ENCODE peak calls at places on chromosomes 12 and 14, in five cellular contexts. O is A549, C is upper lobe of left lung, G is GM12878, P is tibial nerve. B is an unnamed sample.
A peak's percentile ranks its signal among the peaks of the same experiment; 100 is the strongest.

GRCh38 chr12:12648951-12649650 is 37.4 kb downstream of the CREBL2 start:
- DNase-seq in O (no peak), C (no peak), G (no peak), P (no peak), B (no peak)

GRCh38 chr12:75834591-75834990 is 197.0 kb downstream of the PHLDA1 start:
- DNase-seq in O (no peak), C (no peak), G (no peak), P (no peak), B (no peak)

GRCh38 chr14:66401447-66402095 is 84.6 kb upstream of the CCDC196 start:
- DNase-seq in O (no peak), C (no peak), G (no peak), P (no peak), B (no peak)

GRCh38 chr14:35332517-35333346 is 40.5 kb downstream of the PSMA6 start:
- DNase-seq in O (no peak), C (peak; percentile 82), G (no peak), P (no peak), B (no peak)

GRCh38 chr12:46886541-46887041 is 60.8 kb upstream of the SLC38A4 start:
- DNase-seq in O (no peak), C (no peak), G (no peak), P (no peak), B (no peak)

GRCh38 chr12:115464008-115464672 is 780.2 kb upstream of the TBX3 start:
- DNase-seq in O (no peak), C (no peak), G (no peak), P (no peak), B (no peak)

GRCh38 chr12:114440450-114441383 is 34.8 kb upstream of the TBX5 start:
- DNase-seq in O (no peak), C (no peak), G (no peak), P (no peak), B (no peak)

GRCh38 chr14:75254381-75254821 is 24.2 kb upstream of the FOS start:
- DNase-seq in O (no peak), C (no peak), G (no peak), P (no peak), B (no peak)

GRCh38 chr14:74404435-74404834 is 21.6 kb downstream of the SYNDIG1L start:
- DNase-seq in O (no peak), C (no peak), G (no peak), P (no peak), B (no peak)

GRCh38 chr12:76444408-76444984 is 96.3 kb upstream of the BBS10 start:
- DNase-seq in O (no peak), C (no peak), G (no peak), P (no peak), B (no peak)

GRCh38 chr12:68784015-68784414 is 24.0 kb upstream of the MDM2 start:
- DNase-seq in O (no peak), C (peak; percentile 70), G (no peak), P (no peak), B (no peak)

DNA sequence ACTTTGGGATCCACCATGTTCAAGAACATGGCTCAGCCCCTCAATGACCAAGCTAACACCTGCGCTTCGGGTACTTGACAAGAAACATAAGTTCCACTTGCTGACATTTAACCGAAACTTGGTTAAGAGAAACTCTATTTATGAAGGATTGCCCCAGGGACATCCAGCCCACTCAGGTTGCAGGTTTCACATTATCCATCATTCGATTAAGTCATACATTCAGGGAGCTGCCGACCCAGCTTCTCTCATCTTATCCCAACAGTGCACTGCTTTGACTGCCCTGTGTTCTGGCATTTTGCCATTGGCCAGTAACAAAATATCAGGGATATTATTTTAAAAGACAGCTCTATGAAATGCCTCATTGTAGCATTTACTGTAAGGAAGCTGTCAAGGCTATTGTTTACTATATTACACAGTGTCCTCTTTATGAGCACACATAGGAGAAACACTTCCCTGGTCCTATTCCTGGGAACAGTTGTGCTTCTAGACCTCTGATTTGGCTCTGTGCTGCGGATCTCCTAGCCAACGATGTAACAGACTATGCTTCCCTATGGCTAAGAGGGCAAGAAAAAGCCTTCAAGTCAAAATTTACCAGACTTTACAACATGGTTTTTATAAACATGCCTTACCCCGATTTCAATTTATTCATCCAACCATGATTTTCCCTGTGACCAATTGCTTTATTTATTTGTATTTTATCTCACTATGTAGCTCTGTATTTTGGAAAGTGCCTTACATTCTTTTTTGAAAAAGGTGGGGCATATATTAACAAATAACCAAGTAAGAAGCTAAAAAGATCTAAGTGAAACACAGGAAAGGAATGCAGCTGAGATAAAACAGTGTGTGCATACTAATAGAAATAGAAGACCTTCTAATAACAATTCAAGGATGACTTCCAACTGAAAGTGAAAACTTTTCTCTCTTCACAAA is 109.3 kb downstream of the ITPR2 start:
- DNase-seq in O (no peak), C (no peak), G (no peak), P (no peak), B (peak; percentile 44)
- H3K4me3 ChIP-seq in O (no peak overlapping the region), C (no peak overlapping the region), G (no peak overlapping the region), P (no peak overlapping the region), B (no peak overlapping the region)

DNA sequence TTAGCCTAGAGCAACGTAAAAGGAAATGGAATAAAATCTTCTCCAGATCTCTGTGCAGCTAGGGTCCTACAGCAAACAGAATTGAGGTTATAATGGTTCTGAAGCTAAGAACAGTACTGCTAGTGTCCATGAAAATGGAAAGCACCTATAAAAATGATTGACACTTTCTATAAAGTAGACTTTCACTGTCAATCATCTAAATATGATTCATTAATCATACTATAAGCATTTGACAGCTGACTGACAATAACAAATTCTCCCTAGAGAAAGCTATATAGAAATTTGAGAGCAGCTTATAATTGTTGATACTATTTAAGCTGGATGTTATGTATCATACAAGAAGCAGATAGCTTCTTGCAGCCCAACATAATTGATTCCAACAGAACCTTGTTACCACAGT is 80.9 kb downstream of the PDZRN4 start:
- DNase-seq in O (no peak), C (no peak), G (no peak), P (no peak), B (no peak)
- TF ChIP-seq EP300 in O (no peak), C (no peak), G (no peak), P (no peak), B (no peak)

DNA sequence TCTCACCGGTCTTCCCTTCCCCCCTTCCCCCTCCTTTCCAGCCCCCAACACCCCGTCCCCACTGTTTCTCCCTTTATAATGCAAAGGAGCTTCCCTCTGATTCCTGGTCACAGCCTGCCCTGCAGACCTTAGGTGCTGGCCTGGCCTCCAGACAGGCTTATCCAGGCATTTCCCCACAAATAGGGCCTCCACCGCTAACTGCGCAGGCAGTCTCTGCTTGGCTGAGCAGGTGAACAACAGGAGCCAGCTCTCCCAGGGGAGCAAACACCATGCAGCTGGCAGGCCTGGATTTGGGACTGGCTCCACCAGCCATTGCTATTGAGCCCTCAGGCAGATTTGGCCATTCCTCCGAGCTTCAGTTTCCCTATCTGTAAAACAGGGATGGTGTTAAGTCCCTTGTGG is 46.0 kb downstream of the SMIM41 start:
- DNase-seq in O (no peak), C (no peak), G (no peak), P (no peak), B (no peak)
- H3K4me3 ChIP-seq in O (no peak overlapping the region), C (no peak overlapping the region), G (no peak overlapping the region), P (no peak overlapping the region), B (no peak overlapping the region)

GRCh38 chr12:45878630-45879255 is 111.6 kb downstream of the SCAF11 start:
- DNase-seq in O (no peak), C (no peak), G (no peak), P (no peak), B (no peak)
- TF ChIP-seq EP300 in O (no peak), C (no peak), G (no peak), P (no peak), B (no peak)

GRCh38 chr14:97350894-97351713 is 553.9 kb downstream of the VRK1 start:
- DNase-seq in O (no peak), C (no peak), G (no peak), P (no peak), B (no peak)
- H3K4me3 ChIP-seq in O (no peak overlapping the region), C (no peak overlapping the region), G (no peak overlapping the region), P (no peak overlapping the region), B (no peak overlapping the region)

DNA sequence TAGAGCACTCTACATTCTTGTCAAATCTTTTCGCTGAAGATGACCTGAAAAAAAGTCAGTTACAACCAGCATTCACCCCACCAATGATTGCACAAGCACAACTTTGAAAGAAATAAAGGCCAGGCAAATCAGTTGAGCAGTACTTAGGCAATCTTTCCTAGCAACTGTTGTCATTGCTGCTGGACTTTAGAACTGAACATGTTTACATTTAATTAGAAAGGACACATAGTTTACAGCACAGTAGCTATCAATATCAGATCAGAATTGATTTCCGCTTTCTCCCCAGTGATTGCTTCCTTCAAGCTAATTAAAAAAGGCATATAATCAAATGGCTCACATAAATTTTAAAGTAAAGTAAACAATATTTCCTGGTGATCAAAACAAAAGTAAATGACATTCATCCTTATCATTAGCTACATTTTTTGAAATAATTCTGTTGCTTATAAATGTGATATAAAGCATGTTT is 128.4 kb downstream of the FOXA1 start:
- DNase-seq in O (no peak), C (no peak), G (no peak), P (no peak), B (no peak)
- TF ChIP-seq EP300 in O (no peak), C (no peak), G (no peak), P (no peak), B (no peak)

GRCh38 chr12:132159555-132160003 is 15.3 kb downstream of the NOC4L start:
- DNase-seq in O (no peak), C (no peak), G (no peak), P (no peak), B (no peak)

GRCh38 chr12:132156145-132156709 is 12.0 kb downstream of the NOC4L start:
- DNase-seq in O (no peak), C (no peak), G (no peak), P (no peak), B (no peak)

GRCh38 chr12:132158677-132159554 is 14.7 kb downstream of the NOC4L start:
- DNase-seq in O (no peak), C (no peak), G (no peak), P (no peak), B (no peak)

GRCh38 chr12:132156926-132157325 is 12.7 kb downstream of the NOC4L start:
- DNase-seq in O (no peak), C (no peak), G (no peak), P (no peak), B (no peak)

GRCh38 chr12:132157733-132158409 is 13.6 kb downstream of the NOC4L start:
- DNase-seq in O (no peak), C (no peak), G (no peak), P (no peak), B (no peak)
- H3K4me3 ChIP-seq in O (no peak overlapping the region), C (no peak overlapping the region), G (no peak overlapping the region), P (no peak overlapping the region), B (no peak overlapping the region)

DNA sequence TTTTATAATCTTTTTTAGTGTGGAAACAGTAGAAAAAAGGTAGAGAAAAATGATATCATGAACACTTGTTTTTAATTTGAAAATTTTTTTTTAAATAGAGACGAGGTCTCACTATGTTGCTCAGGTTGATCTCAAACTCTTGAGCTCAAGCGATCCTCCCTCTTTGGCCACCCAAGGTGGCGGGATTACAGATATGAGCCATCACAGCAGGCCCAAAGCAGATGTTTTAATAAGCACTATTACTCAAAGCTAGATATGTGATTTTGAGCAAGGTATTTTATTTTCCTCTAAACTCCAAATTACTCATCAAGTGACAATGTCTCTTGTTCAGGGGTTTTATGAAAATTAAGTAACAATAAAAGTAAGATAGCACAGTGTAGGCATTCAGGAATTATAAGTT is 10.7 kb upstream of the WDR89 start:
- DNase-seq in O (no peak), C (no peak), G (no peak), P (no peak), B (no peak)
- TF ChIP-seq EP300 in O (no peak), C (no peak), G (no peak), P (no peak), B (no peak)